ENCODE peak calls at places on chromosome 3, in seven cellular contexts. N is left ventricle myocardium inferior, B is ovary, O is BE2C, G is GM23338, F is Karpas-422, J is osteoblast. Y is an unnamed sample.

GRCh38 chr3:95333826-95334225 is 1271.0 kb downstream of the NSUN3 start:
- DNase-seq in N (no peak), B (no peak), O (no peak), G (no peak), F (no peak), J (no peak), Y (no peak)

GRCh38 chr3:45554001-45554691 is 40.4 kb upstream of the LIMD1 start:
- DNase-seq in N (peak; percentile 74), B (no peak), O (no peak), G (peak; percentile 47), F (no peak), J (no peak), Y (no peak)

GRCh38 chr3:99108508-99108907 is 207.0 kb upstream of the DCBLD2 start:
- DNase-seq in N (no peak), B (no peak), O (no peak), G (no peak), F (no peak), J (peak; percentile 21), Y (no peak)

GRCh38 chr3:71629289-71630252 is 46.0 kb upstream of the FOXP1 start:
- DNase-seq in N (no peak), B (no peak), O (no peak), G (no peak), F (peak; percentile 94), J (no peak), Y (no peak)

GRCh38 chr3:13850161-13850945 is 29.5 kb downstream of the WNT7A start:
- DNase-seq in N (no peak), B (no peak), O (no peak), G (peak; percentile 53), F (no peak), J (peak; percentile 89), Y (no peak)

GRCh38 chr3:157606392-157607197 is 103.4 kb upstream of the VEPH1 start:
- DNase-seq in N (peak; percentile 33), B (peak; percentile 28), O (peak; percentile 80), G (peak; percentile 90), F (peak; percentile 86), J (peak; percentile 78), Y (no peak)

GRCh38 chr3:115877647-115877934 is 254.3 kb downstream of the GAP43 start:
- DNase-seq in N (no peak), B (no peak), O (no peak), G (no peak), F (no peak), J (no peak), Y (no peak)

GRCh38 chr3:20574746-20575145 is 388.7 kb upstream of the SGO1 start:
- DNase-seq in N (no peak), B (no peak), O (no peak), G (no peak), F (no peak), J (no peak), Y (no peak)

GRCh38 chr3:127987309-127987995 is 64.8 kb upstream of the SEC61A1 start:
- DNase-seq in N (no peak), B (no peak), O (no peak), G (no peak), F (no peak), J (no peak), Y (no peak)

GRCh38 chr3:172140499-172141391 is 101.4 kb downstream of the FNDC3B start:
- DNase-seq in N (no peak), B (no peak), O (no peak), G (peak; percentile 48), F (no peak), J (peak; percentile 71), Y (no peak)

DNA sequence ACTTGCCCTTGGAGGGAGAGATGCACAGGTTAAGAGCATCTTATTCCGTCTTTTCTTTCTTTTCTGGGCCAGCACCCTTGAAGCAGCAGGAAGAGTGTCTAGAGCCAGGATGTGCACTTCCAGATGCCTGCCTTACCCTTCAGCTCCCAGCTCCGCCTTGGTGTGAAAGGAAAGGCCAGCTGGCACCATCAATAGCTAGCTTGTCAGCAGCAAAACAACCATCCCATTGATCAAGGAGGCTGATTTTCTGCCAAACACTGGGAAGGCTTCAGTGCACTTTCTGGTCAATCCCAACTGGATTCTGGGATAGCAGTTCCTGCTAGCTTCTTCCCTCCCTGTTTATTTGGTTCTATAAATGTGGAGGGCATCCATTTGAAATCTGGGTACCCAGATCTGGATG is 110.9 kb upstream of the GALNT15 start:
- DNase-seq in N (no peak), B (no peak), O (no peak), G (no peak), F (no peak), J (no peak), Y (no peak)
- H3K4me1 ChIP-seq in N (peaks cover 42% of the 10 kb centered on the region), B (peaks cover 25% of the 10 kb centered on the region), O (peaks cover 3% of the 10 kb centered on the region), G (no peaks in the 10 kb centered on the region), F (no peaks in the 10 kb centered on the region), J (peaks cover 66% of the 10 kb centered on the region), Y (peaks cover 7% of the 10 kb centered on the region)

GRCh38 chr3:129583289-129583688 is 23.2 kb downstream of the PLXND1 start:
- DNase-seq in N (no peak), B (no peak), O (no peak), G (no peak), F (peak; percentile 94), J (no peak), Y (no peak)

GRCh38 chr3:129582799-129583198 is 23.7 kb downstream of the PLXND1 start:
- DNase-seq in N (no peak), B (no peak), O (no peak), G (no peak), F (no peak), J (no peak), Y (no peak)

GRCh38 chr3:129579991-129580390 is 26.5 kb downstream of the PLXND1 start:
- DNase-seq in N (no peak), B (no peak), O (no peak), G (no peak), F (no peak), J (no peak), Y (no peak)

GRCh38 chr3:129584631-129585030 is 21.8 kb downstream of the PLXND1 start:
- DNase-seq in N (no peak), B (no peak), O (no peak), G (no peak), F (no peak), J (no peak), Y (no peak)

GRCh38 chr3:129581623-129582022 is 24.9 kb downstream of the PLXND1 start:
- DNase-seq in N (no peak), B (no peak), O (no peak), G (no peak), F (no peak), J (no peak), Y (no peak)
- H3K4me1 ChIP-seq in N (peaks cover 46% of the 10 kb centered on the region), B (no peaks in the 10 kb centered on the region), O (peaks cover 8% of the 10 kb centered on the region), G (no peaks in the 10 kb centered on the region), F (peaks cover 44% of the 10 kb centered on the region), J (no peaks in the 10 kb centered on the region), Y (no peaks in the 10 kb centered on the region)

GRCh38 chr3:152263711-152264110 is 5.0 kb upstream of the MBNL1 start:
- DNase-seq in N (no peak), B (no peak), O (no peak), G (no peak), F (no peak), J (no peak), Y (no peak)
- H3K4me1 ChIP-seq in N (peaks cover 53% of the 10 kb centered on the region), B (peaks cover 8% of the 10 kb centered on the region), O (peaks cover 5% of the 10 kb centered on the region), G (peaks cover 8% of the 10 kb centered on the region), F (peaks cover 13% of the 10 kb centered on the region), J (peaks cover 41% of the 10 kb centered on the region), Y (peaks cover 37% of the 10 kb centered on the region)

DNA sequence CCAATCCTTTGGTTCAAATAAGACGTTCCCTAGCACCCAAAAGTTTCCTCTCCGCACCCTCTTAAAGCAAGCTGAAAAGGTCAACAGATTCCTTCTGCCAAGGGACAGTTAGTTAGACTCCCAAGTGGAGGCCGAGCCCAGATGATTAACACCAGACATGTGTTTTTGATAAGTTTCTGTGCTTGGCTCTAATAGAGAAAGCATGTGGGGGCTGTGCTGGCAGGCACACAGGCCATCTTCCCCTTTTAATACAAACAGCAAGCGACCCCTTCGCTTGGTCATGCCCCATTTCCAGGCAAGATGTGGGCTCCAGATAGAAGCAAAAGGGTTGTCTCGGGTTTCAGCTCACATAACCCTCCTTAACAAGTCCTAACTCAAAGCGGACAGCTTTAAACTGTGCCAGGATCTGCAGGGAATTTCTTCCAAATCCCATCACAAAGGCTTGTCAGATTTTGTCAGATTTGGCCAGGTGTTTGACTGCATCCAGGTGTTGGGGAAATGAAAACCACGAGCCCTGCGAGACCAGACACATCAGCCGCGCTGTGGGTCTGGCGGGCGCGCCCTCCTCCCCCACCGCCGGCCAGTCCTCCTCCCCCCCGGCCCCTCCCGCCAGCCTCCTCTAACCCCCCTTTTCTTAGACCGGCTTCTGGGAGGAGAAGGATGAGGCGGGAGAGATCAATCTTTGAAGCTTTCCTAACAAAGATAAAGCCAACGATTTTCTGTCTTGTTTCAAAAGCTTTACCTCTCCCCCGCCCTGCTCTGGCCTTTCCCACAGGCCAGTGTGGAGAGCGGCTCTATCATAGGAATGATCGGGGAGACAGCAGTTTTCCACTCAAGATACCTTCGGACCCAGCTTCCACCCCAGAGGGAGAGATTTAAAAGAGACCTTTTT is 3.4 kb downstream of the HES1 start:
- DNase-seq in N (peak; percentile 33), B (peak; percentile 59), O (peak; percentile 77), G (peak; percentile 67), F (peak; percentile 66), J (peak; percentile 96), Y (no peak)
- H3K4me1 ChIP-seq in N (peaks cover 89% of the 10 kb centered on the region), B (peaks cover 14% of the 10 kb centered on the region), O (peaks cover 16% of the 10 kb centered on the region), G (peaks cover 36% of the 10 kb centered on the region), F (peaks cover 69% of the 10 kb centered on the region), J (peaks cover 41% of the 10 kb centered on the region), Y (peaks cover 9% of the 10 kb centered on the region)

GRCh38 chr3:177441281-177441812 is 244.1 kb upstream of the TBL1XR1 start:
- DNase-seq in N (no peak), B (no peak), O (no peak), G (no peak), F (no peak), J (no peak), Y (no peak)

GRCh38 chr3:177443469-177443868 is 246.2 kb upstream of the TBL1XR1 start:
- DNase-seq in N (no peak), B (no peak), O (peak; percentile 37), G (no peak), F (no peak), J (no peak), Y (no peak)

GRCh38 chr3:177440456-177441105 is 243.3 kb upstream of the TBL1XR1 start:
- DNase-seq in N (no peak), B (no peak), O (no peak), G (no peak), F (no peak), J (no peak), Y (no peak)

GRCh38 chr3:177439729-177440269 is 242.5 kb upstream of the TBL1XR1 start:
- DNase-seq in N (no peak), B (no peak), O (no peak), G (no peak), F (no peak), J (no peak), Y (no peak)

GRCh38 chr3:177441813-177442646 is 244.7 kb upstream of the TBL1XR1 start:
- DNase-seq in N (no peak), B (no peak), O (no peak), G (no peak), F (peak; percentile 76), J (no peak), Y (no peak)
- H3K4me1 ChIP-seq in N (peaks cover 5% of the 10 kb centered on the region), B (peaks cover 5% of the 10 kb centered on the region), O (peaks cover 19% of the 10 kb centered on the region), G (no peaks in the 10 kb centered on the region), F (peaks cover 13% of the 10 kb centered on the region), J (peaks cover 6% of the 10 kb centered on the region), Y (no peaks in the 10 kb centered on the region)

GRCh38 chr3:152260529-152260928 is 8.2 kb upstream of the MBNL1 start:
- DNase-seq in N (no peak), B (no peak), O (no peak), G (no peak), F (no peak), J (no peak), Y (no peak)
- H3K4me1 ChIP-seq in N (peaks cover 33% of the 10 kb centered on the region), B (peaks cover 6% of the 10 kb centered on the region), O (no peaks in the 10 kb centered on the region), G (no peaks in the 10 kb centered on the region), F (peaks cover 6% of the 10 kb centered on the region), J (peaks cover 29% of the 10 kb centered on the region), Y (peaks cover 3% of the 10 kb centered on the region)

GRCh38 chr3:180918542-180918941 is 6.1 kb downstream of the FXR1 start:
- DNase-seq in N (no peak), B (no peak), O (no peak), G (no peak), F (no peak), J (no peak), Y (no peak)
- H3K4me1 ChIP-seq in N (peaks cover 84% of the 10 kb centered on the region), B (peaks cover 10% of the 10 kb centered on the region), O (peaks cover 3% of the 10 kb centered on the region), G (peaks cover 43% of the 10 kb centered on the region), F (peaks cover 30% of the 10 kb centered on the region), J (peaks cover 8% of the 10 kb centered on the region), Y (peaks cover 21% of the 10 kb centered on the region)

Y was measured in ascending aorta.